ENCODE peak calls at places on chromosomes 6 and 20, in eight cellular contexts. J is NCI-H748 treated with DMSO at 0.1 percent for 48 hours, X is putamen, N is Right ventricle myocardium superior, Y is GM06990, P is HCT116, M is mesothelial cell of epicardium, W is H9. F is an unnamed sample.

GRCh38 chr20:50516180-50516934 is 6.2 kb downstream of the PTPN1 start:
- DNase-seq in J (no peak), X (no peak), N (no peak), Y (peak), P (no peak), M (no peak), W (no peak), F (no peak)

GRCh38 chr6:12051861-12052368 is 39.8 kb downstream of the HIVEP1 start:
- DNase-seq in J (no peak), X (no peak), N (no peak), Y (peak), P (no peak), M (no peak), W (no peak), F (no peak)

GRCh38 chr6:44495036-44495901 is 107.8 kb downstream of the CDC5L start:
- DNase-seq in J (no peak), X (no peak), N (no peak), Y (no peak), P (no peak), M (no peak), W (peak), F (no peak)

GRCh38 chr20:58870293-58871014 is 17.9 kb downstream of the GNAS start:
- DNase-seq in J (peak), X (no peak), N (peak), Y (peak), P (no peak), M (no peak), W (peak), F (peak)

GRCh38 chr6:50249493-50249892 is 199.8 kb upstream of the DEFB112 start:
- DNase-seq in J (no peak), X (no peak), N (no peak), Y (no peak), P (no peak), M (no peak), W (no peak), F (no peak)

GRCh38 chr6:112502348-112503130 is 155.4 kb downstream of the RFPL4B start:
- DNase-seq in J (no peak), X (peak), N (no peak), Y (no peak), P (no peak), M (no peak), W (no peak), F (peak)

GRCh38 chr6:5190467-5190866 is 70.3 kb downstream of the LYRM4 start:
- DNase-seq in J (no peak), X (no peak), N (no peak), Y (no peak), P (no peak), M (no peak), W (no peak), F (no peak)

GRCh38 chr6:26295691-26296555 is 69.1 kb upstream of the BTN3A2 start:
- DNase-seq in J (no peak), X (no peak), N (no peak), Y (no peak), P (peak), M (no peak), W (no peak), F (no peak)

GRCh38 chr20:35320396-35321126 is 28.3 kb upstream of the FAM83C start:
- DNase-seq in J (no peak), X (no peak), N (no peak), Y (no peak), P (peak), M (no peak), W (no peak), F (no peak)

GRCh38 chr20:50041238-50041915 is 58.6 kb downstream of the SNAI1 start:
- DNase-seq in J (no peak), X (no peak), N (no peak), Y (no peak), P (no peak), M (no peak), W (no peak), F (no peak)

GRCh38 chr6:155381856-155382690 is 67.8 kb upstream of the TFB1M start:
- DNase-seq in J (no peak), X (no peak), N (no peak), Y (no peak), P (no peak), M (no peak), W (no peak), F (no peak)

GRCh38 chr6:19465760-19466159 is 371.4 kb upstream of the ID4 start:
- DNase-seq in J (no peak), X (no peak), N (no peak), Y (no peak), P (no peak), M (no peak), W (no peak), F (peak)

GRCh38 chr6:14275493-14275851 is 157.9 kb downstream of the CD83 start:
- DNase-seq in J (no peak), X (peak), N (peak), Y (no peak), P (no peak), M (no peak), W (peak), F (no peak)

GRCh38 chr6:93792751-93793150 is 373.4 kb upstream of the EPHA7 start:
- DNase-seq in J (no peak), X (no peak), N (no peak), Y (no peak), P (no peak), M (no peak), W (no peak), F (no peak)

GRCh38 chr6:26284537-26285142 is 80.4 kb upstream of the BTN3A2 start:
- DNase-seq in J (no peak), X (peak), N (peak), Y (peak), P (no peak), M (no peak), W (peak), F (no peak)

GRCh38 chr20:45343867-45344721 is 4.1 kb downstream of the SDC4 start:
- DNase-seq in J (no peak), X (no peak), N (no peak), Y (no peak), P (peak), M (no peak), W (peak), F (no peak)

GRCh38 chr6:161217631-161218030 is 56.2 kb downstream of the AGPAT4 start:
- DNase-seq in J (no peak), X (no peak), N (no peak), Y (no peak), P (no peak), M (no peak), W (no peak), F (no peak)

GRCh38 chr6:153231048-153231635 is 100.1 kb upstream of the RGS17 start:
- DNase-seq in J (peak), X (peak), N (peak), Y (no peak), P (peak), M (peak), W (peak), F (peak)

GRCh38 chr6:11161031-11161966 is 49.8 kb upstream of the ERVFRD-1 start:
- DNase-seq in J (peak), X (peak), N (no peak), Y (no peak), P (no peak), M (no peak), W (no peak), F (no peak)

GRCh38 chr6:36838896-36839818 is at the start of gene CPNE5:
- DNase-seq in J (peak), X (no peak), N (peak), Y (no peak), P (no peak), M (peak), W (no peak), F (no peak)

GRCh38 chr6:77292564-77293546 is 170.4 kb downstream of the HTR1B start:
- DNase-seq in J (no peak), X (no peak), N (no peak), Y (no peak), P (peak), M (no peak), W (no peak), F (no peak)

GRCh38 chr6:30884521-30885480 is 482 bp downstream of the DDR1 start:
- DNase-seq in J (peak), X (peak), N (peak), Y (peak), P (no peak), M (no peak), W (peak), F (peak)

GRCh38 chr6:399785-400517 is 8.4 kb downstream of the IRF4 start:
- DNase-seq in J (no peak), X (no peak), N (no peak), Y (no peak), P (no peak), M (no peak), W (no peak), F (no peak)

GRCh38 chr20:63857751-63858392 is 3.4 kb upstream of the ABHD16B start:
- DNase-seq in J (no peak), X (no peak), N (peak), Y (no peak), P (no peak), M (no peak), W (no peak), F (no peak)

GRCh38 chr20:33576432-33576883 is 85.7 kb upstream of the C20orf144 start:
- DNase-seq in J (no peak), X (peak), N (no peak), Y (no peak), P (no peak), M (no peak), W (no peak), F (peak)

GRCh38 chr6:89311853-89312531 is 3.1 kb downstream of the GABRR2 start:
- DNase-seq in J (no peak), X (peak), N (peak), Y (no peak), P (no peak), M (no peak), W (peak), F (peak)